ENCODE peak calls at places on chromosomes 13 and 19, in ten cellular contexts. V, L, C, H, G, P, I, Z, X and M are unnamed samples.

GRCh38 chr19:50378863-50379236 is 2.6 kb downstream of the NR1H2 start:
- DNase-seq in V (no peak), L (no peak), C (no peak), H (no peak), G (no peak), P (no peak), I (no peak), Z (no peak), X (no peak), M (no peak)

GRCh38 chr13:114119196-114119595 is 13.2 kb downstream of the RASA3 start:
- DNase-seq in V (no peak), L (peak; percentile 87), C (no peak), H (no peak), G (no peak), P (peak; percentile 96), I (peak; percentile 91), Z (no peak), X (peak; percentile 94), M (peak; percentile 92)

GRCh38 chr13:20402881-20403280 is 122.8 kb downstream of the CRYL1 start:
- DNase-seq in V (no peak), L (no peak), C (no peak), H (no peak), G (no peak), P (no peak), I (no peak), Z (no peak), X (no peak), M (no peak)

GRCh38 chr13:94169783-94170513 is 309.5 kb downstream of the DCT start:
- DNase-seq in V (no peak), L (peak; percentile 12), C (no peak), H (no peak), G (no peak), P (no peak), I (peak; percentile 23), Z (no peak), X (no peak), M (no peak)

GRCh38 chr13:110010433-110011135 is 224.2 kb upstream of the IRS2 start:
- DNase-seq in V (no peak), L (no peak), C (no peak), H (no peak), G (no peak), P (peak; percentile 19), I (no peak), Z (no peak), X (no peak), M (peak; percentile 37)

GRCh38 chr19:3868770-3869456 is at the start of gene ZFR2:
- DNase-seq in V (no peak), L (no peak), C (no peak), H (no peak), G (no peak), P (no peak), I (no peak), Z (peak; percentile 20), X (no peak), M (no peak)

GRCh38 chr13:45799451-45799850 is 52.1 kb downstream of the SIAH3 start:
- DNase-seq in V (no peak), L (no peak), C (no peak), H (no peak), G (no peak), P (no peak), I (no peak), Z (no peak), X (no peak), M (no peak)

GRCh38 chr19:18754501-18754900 is 36.6 kb downstream of the COMP start:
- DNase-seq in V (no peak), L (no peak), C (no peak), H (no peak), G (no peak), P (no peak), I (no peak), Z (no peak), X (no peak), M (peak; percentile 67)

GRCh38 chr19:15629003-15629880 is 11.5 kb upstream of the CYP4F3 start:
- DNase-seq in V (peak; percentile 5), L (peak; percentile 54), C (peak; percentile 84), H (peak; percentile 94), G (peak; percentile 80), P (peak; percentile 43), I (peak; percentile 91), Z (peak; percentile 77), X (peak; percentile 75), M (peak; percentile 53)

GRCh38 chr13:100274942-100275506 is 186.1 kb downstream of the PCCA start:
- DNase-seq in V (no peak), L (peak; percentile 92), C (no peak), H (no peak), G (no peak), P (peak; percentile 2), I (no peak), Z (no peak), X (no peak), M (no peak)

GRCh38 chr13:20411638-20412342 is 113.9 kb downstream of the CRYL1 start:
- DNase-seq in V (no peak), L (no peak), C (no peak), H (no peak), G (peak; percentile 24), P (no peak), I (no peak), Z (peak; percentile 30), X (no peak), M (no peak)

GRCh38 chr19:16200776-16201391 is 3.2 kb downstream of the AP1M1 start:
- DNase-seq in V (no peak), L (no peak), C (no peak), H (no peak), G (no peak), P (no peak), I (no peak), Z (no peak), X (no peak), M (no peak)